ENCODE peak calls at places on chromosomes 5 and 9, in nine cellular contexts. B, V, Q, L, K, S, U, N and W are unnamed samples.

GRCh38 chr9:92962303-92962649 is 15.0 kb downstream of the FGD3 start:
- DNase-seq in B (no peak), V (no peak), Q (no peak), L (no peak), K (no peak), S (no peak), U (no peak), N (no peak), W (no peak)

GRCh38 chr9:108017671-108018070 is 528.1 kb upstream of the KLF4 start:
- DNase-seq in B (no peak), V (no peak), Q (no peak), L (no peak), K (no peak), S (no peak), U (no peak), N (no peak), W (no peak)

GRCh38 chr9:128201441-128202369 is 1.5 kb upstream of the DNM1 start:
- DNase-seq in B (peak), V (peak), Q (no peak), L (no peak), K (no peak), S (no peak), U (no peak), N (no peak), W (peak)

GRCh38 chr5:8958602-8959001 is 587.3 kb downstream of the SEMA5A start:
- DNase-seq in B (no peak), V (no peak), Q (no peak), L (no peak), K (no peak), S (no peak), U (no peak), N (no peak), W (no peak)

GRCh38 chr5:1917830-1918487 is 35.2 kb upstream of the IRX4 start:
- DNase-seq in B (no peak), V (no peak), Q (no peak), L (no peak), K (no peak), S (no peak), U (no peak), N (no peak), W (no peak)

GRCh38 chr9:75979362-75979761 is 88.9 kb downstream of the PCSK5 start:
- DNase-seq in B (peak), V (no peak), Q (no peak), L (peak), K (peak), S (no peak), U (no peak), N (peak), W (no peak)

GRCh38 chr5:2581418-2581817 is 170.1 kb downstream of the IRX2 start:
- DNase-seq in B (no peak), V (no peak), Q (no peak), L (no peak), K (no peak), S (no peak), U (no peak), N (no peak), W (no peak)

GRCh38 chr9:21681641-21682040 is 120.8 kb upstream of the MTAP start:
- DNase-seq in B (no peak), V (no peak), Q (no peak), L (peak), K (no peak), S (no peak), U (peak), N (peak), W (peak)

GRCh38 chr5:137747848-137748247 is 6.3 kb downstream of the HNRNPA0 start:
- DNase-seq in B (no peak), V (no peak), Q (no peak), L (no peak), K (no peak), S (no peak), U (no peak), N (no peak), W (no peak)

GRCh38 chr5:149360262-149360661 is 2.4 kb downstream of the PCYOX1L start:
- DNase-seq in B (no peak), V (no peak), Q (no peak), L (no peak), K (no peak), S (no peak), U (no peak), N (no peak), W (no peak)

GRCh38 chr5:149358294-149358651 is 427 bp downstream of the PCYOX1L start:
- DNase-seq in B (no peak), V (peak), Q (peak), L (peak), K (peak), S (no peak), U (no peak), N (no peak), W (no peak)

GRCh38 chr5:149356391-149356790 is 1.5 kb upstream of the PCYOX1L start:
- DNase-seq in B (no peak), V (no peak), Q (no peak), L (no peak), K (no peak), S (no peak), U (no peak), N (no peak), W (no peak)

GRCh38 chr5:149357370-149358293 is at the start of gene PCYOX1L:
- DNase-seq in B (peak), V (peak), Q (peak), L (peak), K (peak), S (peak), U (peak), N (peak), W (peak)

DNA sequence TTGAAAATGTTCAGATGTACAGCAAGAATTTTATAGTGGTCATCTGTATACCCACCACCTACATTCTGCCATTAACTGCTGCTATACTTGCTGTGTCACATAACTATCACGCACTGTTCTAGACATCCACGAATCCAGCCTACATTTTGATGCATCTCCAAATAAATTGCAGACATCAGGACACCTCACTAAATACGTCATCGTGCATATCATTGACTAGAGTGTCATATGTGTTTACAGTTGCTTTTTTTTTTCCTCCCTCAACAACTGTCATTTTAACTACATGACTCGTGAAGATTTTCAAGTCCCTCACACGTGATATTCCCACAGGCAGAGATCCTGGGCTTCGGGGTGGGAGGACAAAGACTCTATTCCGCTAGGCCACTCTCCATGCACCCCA is 972 bp downstream of the PCYOX1L start:
- DNase-seq in B (no peak), V (no peak), Q (no peak), L (no peak), K (no peak), S (no peak), U (no peak), N (no peak), W (no peak)
- H3K4me3 ChIP-seq in B (peak), V (peak), Q (no peak), L (peak), K (no peak), S (peak), U (no peak), N (peak), W (peak)

GRCh38 chr9:34628656-34629491 is at the start of gene ARID3C:
- DNase-seq in B (no peak), V (no peak), Q (no peak), L (peak), K (peak), S (no peak), U (no peak), N (no peak), W (no peak)
- H3K4me3 ChIP-seq in B (peak), V (peak), Q (peak), L (peak), K (peak), S (peak), U (peak), N (peak), W (peak)

GRCh38 chr5:150082889-150083288 is 3.5 kb downstream of the CSF1R start:
- DNase-seq in B (no peak), V (no peak), Q (no peak), L (no peak), K (no peak), S (no peak), U (no peak), N (no peak), W (no peak)
- H3K4me3 ChIP-seq in B (no peak), V (no peak), Q (no peak), L (no peak), K (no peak), S (no peak), U (no peak), N (no peak), W (no peak)

DNA sequence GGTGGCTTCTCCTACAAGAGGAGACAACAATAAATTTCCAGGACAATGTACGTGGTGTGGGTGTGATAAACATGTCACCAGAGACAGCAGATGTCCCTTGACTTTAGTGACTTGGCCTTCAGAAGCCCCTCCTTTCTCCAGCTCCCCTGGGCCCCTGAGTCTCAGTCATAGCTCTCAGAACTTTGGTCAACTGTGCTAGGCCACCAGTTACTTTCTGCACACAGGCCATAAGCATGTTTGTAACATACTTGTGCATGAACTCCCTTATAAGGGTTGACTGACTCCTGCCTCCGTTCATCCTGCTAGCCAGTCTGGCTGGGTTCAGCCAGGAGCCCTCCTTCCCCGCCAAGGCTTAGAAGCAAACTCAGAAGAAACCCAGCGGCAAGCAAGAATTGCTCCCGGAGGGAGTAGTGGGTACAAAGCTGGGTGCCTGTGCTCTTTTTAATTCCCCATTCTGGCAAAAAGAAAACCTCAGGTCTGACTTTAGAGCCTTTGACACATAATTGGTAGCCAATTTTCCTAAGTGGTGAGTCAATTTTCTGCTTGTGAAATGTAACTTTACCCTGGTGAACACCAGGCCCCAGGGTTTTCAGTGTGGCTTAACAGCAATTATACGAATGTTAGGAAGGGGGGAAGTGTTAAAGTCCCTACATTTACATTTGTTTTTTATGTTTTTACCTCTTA is 49.2 kb downstream of the EBF1 start:
- DNase-seq in B (no peak), V (no peak), Q (peak), L (peak), K (no peak), S (no peak), U (no peak), N (peak), W (no peak)
- H3K4me3 ChIP-seq in B (no peak), V (peak), Q (no peak), L (peak), K (no peak), S (no peak), U (no peak), N (no peak), W (no peak)

GRCh38 chr5:38446029-38446522 is 110.4 kb downstream of the LIFR start:
- DNase-seq in B (no peak), V (no peak), Q (no peak), L (no peak), K (no peak), S (no peak), U (no peak), N (no peak), W (no peak)
- H3K4me3 ChIP-seq in B (no peak), V (peak), Q (no peak), L (peak), K (no peak), S (no peak), U (peak), N (peak), W (peak)

DNA sequence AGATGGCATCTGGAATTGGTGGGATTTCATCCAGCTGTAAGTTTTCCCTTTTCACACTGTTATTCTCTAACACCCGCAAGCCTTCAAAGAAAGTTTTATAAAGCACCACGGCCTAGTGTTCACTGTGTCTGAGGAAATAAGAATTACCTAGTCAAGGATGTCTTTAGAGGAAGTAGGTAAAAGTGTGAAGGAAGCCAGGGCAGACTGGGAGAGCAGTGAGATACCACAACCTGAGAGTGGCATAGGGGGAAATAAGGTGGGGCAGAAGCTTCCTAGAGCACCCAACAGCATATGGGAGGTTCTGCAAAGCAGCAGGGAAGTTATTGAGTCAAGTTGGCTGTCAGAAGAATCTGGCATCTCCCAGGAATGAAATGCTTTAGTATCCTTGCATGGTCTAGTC is 241.2 kb downstream of the CETN3 start:
- DNase-seq in B (no peak), V (no peak), Q (no peak), L (no peak), K (no peak), S (no peak), U (no peak), N (no peak), W (no peak)
- H3K4me3 ChIP-seq in B (no peak), V (no peak), Q (no peak), L (no peak), K (no peak), S (no peak), U (no peak), N (no peak), W (no peak)

GRCh38 chr5:98428806-98429205 is 344.7 kb upstream of the RGMB start:
- DNase-seq in B (no peak), V (no peak), Q (peak), L (peak), K (no peak), S (no peak), U (no peak), N (peak), W (peak)
- H3K4me3 ChIP-seq in B (no peak), V (no peak), Q (no peak), L (peak), K (no peak), S (no peak), U (no peak), N (no peak), W (no peak)

GRCh38 chr9:135502873-135503321 is 2.4 kb downstream of the MRPS2 start:
- DNase-seq in B (no peak), V (peak), Q (peak), L (no peak), K (no peak), S (no peak), U (no peak), N (no peak), W (no peak)

GRCh38 chr9:135503371-135504261 is 3.1 kb downstream of the MRPS2 start:
- DNase-seq in B (no peak), V (peak), Q (peak), L (no peak), K (no peak), S (no peak), U (no peak), N (no peak), W (no peak)

GRCh38 chr9:135501261-135502167 is 1.0 kb downstream of the MRPS2 start:
- DNase-seq in B (no peak), V (no peak), Q (peak), L (peak), K (no peak), S (no peak), U (no peak), N (no peak), W (no peak)

GRCh38 chr9:135500525-135501260 is at the start of gene MRPS2:
- DNase-seq in B (peak), V (peak), Q (peak), L (peak), K (peak), S (peak), U (no peak), N (peak), W (peak)

DNA sequence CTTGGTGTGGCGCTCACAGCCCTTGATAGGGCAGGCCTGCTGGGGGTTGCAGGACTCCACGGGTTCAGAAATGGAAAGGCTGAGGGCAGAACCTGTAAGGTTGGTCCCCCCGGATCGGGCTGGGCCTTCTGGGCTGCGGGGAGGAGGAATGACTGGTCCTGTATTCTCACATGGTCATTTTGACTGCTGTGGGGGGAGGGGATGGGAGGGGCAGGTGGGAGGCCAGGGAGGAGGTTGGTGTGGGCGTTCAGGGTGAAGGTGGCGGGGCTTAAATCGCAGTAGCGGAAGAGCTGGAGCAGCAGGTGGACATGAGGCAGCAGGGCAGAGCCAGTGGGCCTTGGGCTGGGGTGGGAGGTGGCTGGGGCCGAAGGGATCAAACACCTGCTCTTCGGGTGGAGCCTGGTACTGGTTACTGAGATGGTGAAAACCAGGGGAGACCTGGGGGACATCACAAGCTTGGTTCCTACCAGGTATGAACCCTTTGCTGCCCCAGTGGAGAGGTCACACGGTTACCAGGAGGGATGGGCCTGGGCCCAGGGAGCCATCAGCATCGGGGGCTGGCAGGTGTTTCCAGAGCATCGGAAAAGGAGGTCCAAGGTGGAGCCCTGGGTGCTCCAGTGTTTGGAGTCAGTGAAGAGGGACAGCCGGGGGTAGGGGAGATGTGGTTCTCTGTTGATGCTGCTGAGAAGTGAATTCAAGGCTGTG is 1.8 kb downstream of the MRPS2 start:
- DNase-seq in B (no peak), V (peak), Q (peak), L (no peak), K (no peak), S (no peak), U (no peak), N (no peak), W (no peak)
- H3K4me3 ChIP-seq in B (peak), V (no peak), Q (no peak), L (peak), K (no peak), S (peak), U (no peak), N (no peak), W (peak)

GRCh38 chr5:67311208-67311607 is 114.6 kb upstream of the CD180 start:
- DNase-seq in B (no peak), V (no peak), Q (no peak), L (no peak), K (no peak), S (no peak), U (no peak), N (no peak), W (no peak)

GRCh38 chr5:67315802-67316103 is 119.2 kb upstream of the CD180 start:
- DNase-seq in B (no peak), V (no peak), Q (no peak), L (no peak), K (no peak), S (no peak), U (no peak), N (no peak), W (no peak)

GRCh38 chr5:67318746-67319145 is 122.1 kb upstream of the CD180 start:
- DNase-seq in B (no peak), V (no peak), Q (no peak), L (no peak), K (no peak), S (no peak), U (no peak), N (no peak), W (no peak)

GRCh38 chr5:67310740-67311139 is 114.1 kb upstream of the CD180 start:
- DNase-seq in B (no peak), V (no peak), Q (no peak), L (no peak), K (no peak), S (no peak), U (no peak), N (no peak), W (no peak)

DNA sequence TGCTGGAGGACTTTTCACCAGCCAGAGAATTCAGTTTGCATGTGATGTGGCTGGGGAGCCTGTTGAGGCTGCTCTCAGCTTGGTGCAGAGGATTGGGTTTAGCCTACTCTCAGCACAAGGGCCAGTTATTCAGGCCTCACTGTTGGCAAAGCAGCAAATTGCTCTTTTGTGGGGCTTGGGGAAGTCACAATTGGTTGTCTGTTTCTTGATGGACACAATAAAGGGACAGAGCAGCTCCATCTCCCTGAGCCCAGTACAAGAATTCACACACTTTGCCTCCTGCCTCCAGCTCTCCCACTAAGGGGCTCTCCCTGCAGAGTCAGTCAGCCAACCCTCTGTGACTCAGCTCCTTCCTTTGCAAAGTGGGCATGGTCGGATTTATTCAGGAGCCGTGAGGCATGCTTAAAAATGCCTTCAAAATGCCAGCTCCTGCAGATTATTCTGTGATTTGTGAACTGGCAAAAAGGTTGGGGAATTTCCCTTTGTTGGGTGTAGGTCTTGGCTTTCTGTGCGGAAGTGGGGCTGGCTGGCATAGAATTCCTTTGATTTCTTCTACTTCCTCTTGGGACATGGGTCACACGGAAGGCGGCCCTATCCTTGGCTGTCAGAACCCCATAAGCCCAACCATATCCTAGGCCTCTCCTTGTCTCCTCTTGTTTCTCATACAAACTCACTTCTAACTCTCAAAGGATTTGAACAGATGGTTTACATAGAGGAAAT is 118.6 kb upstream of the CD180 start:
- DNase-seq in B (no peak), V (no peak), Q (peak), L (peak), K (no peak), S (no peak), U (peak), N (peak), W (peak)
- H3K4me3 ChIP-seq in B (no peak), V (no peak), Q (no peak), L (peak), K (no peak), S (no peak), U (no peak), N (no peak), W (no peak)

GRCh38 chr9:16815042-16815441 is 55.4 kb downstream of the BNC2 start:
- DNase-seq in B (no peak), V (no peak), Q (no peak), L (no peak), K (no peak), S (no peak), U (no peak), N (no peak), W (no peak)
- H3K4me3 ChIP-seq in B (no peak), V (no peak), Q (no peak), L (no peak), K (no peak), S (no peak), U (no peak), N (no peak), W (no peak)